ENCODE peak calls at places on chromosomes 3 and 15, in ten cellular contexts. One of them, this sample, is unnamed.

GRCh38 chr15:63946524-63947065 is 99.7 kb downstream of the DAPK2 start:
- DNase-seq in epithelial cell of esophagus: peak
- DNase-seq in NCI-H774: no peak
- DNase-seq in activated T-cell treated with anti-CD3 and anti-CD28 coated beads, Interleukin-2, amount 50 U/mL, for 48 hours: no peak
- DNase-seq in COLO829: no peak
- DNase-seq in transverse colon: no peak
- DNase-seq in stimulated activated CD8-positive, alpha-beta memory T cell treated with anti-CD3 and anti-CD28 coated beads, Interleukin-7, amount 100 ng/mL, for 24 hours: no peak
- DNase-seq in heart right ventricle: no peak
- DNase-seq in aorta: peak
- DNase-seq in MCF 10A: no peak
- DNase-seq in this sample: no peak

GRCh38 chr3:105613120-105613519 is 246.4 kb downstream of the ALCAM start:
- DNase-seq in MCF 10A: no peak
- DNase-seq in aorta: no peak
- DNase-seq in NCI-H774: no peak
- DNase-seq in activated T-cell treated with anti-CD3 and anti-CD28 coated beads, Interleukin-2, amount 50 U/mL, for 48 hours: no peak
- DNase-seq in heart right ventricle: no peak
- DNase-seq in COLO829: no peak
- DNase-seq in epithelial cell of esophagus: no peak
- DNase-seq in transverse colon: no peak
- DNase-seq in stimulated activated CD8-positive, alpha-beta memory T cell treated with anti-CD3 and anti-CD28 coated beads, Interleukin-7, amount 100 ng/mL, for 24 hours: no peak
- DNase-seq in this sample: no peak

GRCh38 chr3:144921710-144922109 is 950.1 kb downstream of the DIPK2A start:
- DNase-seq in epithelial cell of esophagus: no peak
- DNase-seq in transverse colon: no peak
- DNase-seq in aorta: no peak
- DNase-seq in heart right ventricle: no peak
- DNase-seq in activated T-cell treated with anti-CD3 and anti-CD28 coated beads, Interleukin-2, amount 50 U/mL, for 48 hours: no peak
- DNase-seq in MCF 10A: no peak
- DNase-seq in NCI-H774: no peak
- DNase-seq in stimulated activated CD8-positive, alpha-beta memory T cell treated with anti-CD3 and anti-CD28 coated beads, Interleukin-7, amount 100 ng/mL, for 24 hours: no peak
- DNase-seq in COLO829: no peak
- DNase-seq in this sample: no peak

GRCh38 chr3:197926418-197926817 is 23.6 kb upstream of the RPL35A start:
- DNase-seq in MCF 10A: no peak
- DNase-seq in aorta: no peak
- DNase-seq in COLO829: no peak
- DNase-seq in epithelial cell of esophagus: no peak
- DNase-seq in transverse colon: no peak
- DNase-seq in NCI-H774: no peak
- DNase-seq in heart right ventricle: no peak
- DNase-seq in stimulated activated CD8-positive, alpha-beta memory T cell treated with anti-CD3 and anti-CD28 coated beads, Interleukin-7, amount 100 ng/mL, for 24 hours: no peak
- DNase-seq in activated T-cell treated with anti-CD3 and anti-CD28 coated beads, Interleukin-2, amount 50 U/mL, for 48 hours: peak
- DNase-seq in this sample: no peak

GRCh38 chr15:81023483-81024264 is 23.0 kb downstream of the TLNRD1 start:
- DNase-seq in epithelial cell of esophagus: peak
- DNase-seq in COLO829: no peak
- DNase-seq in transverse colon: peak
- DNase-seq in heart right ventricle: peak
- DNase-seq in MCF 10A: no peak
- DNase-seq in activated T-cell treated with anti-CD3 and anti-CD28 coated beads, Interleukin-2, amount 50 U/mL, for 48 hours: peak
- DNase-seq in aorta: peak
- DNase-seq in stimulated activated CD8-positive, alpha-beta memory T cell treated with anti-CD3 and anti-CD28 coated beads, Interleukin-7, amount 100 ng/mL, for 24 hours: no peak
- DNase-seq in NCI-H774: no peak
- DNase-seq in this sample: no peak

GRCh38 chr3:55203006-55203405 is 275.1 kb upstream of the LRTM1 start:
- DNase-seq in epithelial cell of esophagus: no peak
- DNase-seq in COLO829: peak
- DNase-seq in activated T-cell treated with anti-CD3 and anti-CD28 coated beads, Interleukin-2, amount 50 U/mL, for 48 hours: no peak
- DNase-seq in stimulated activated CD8-positive, alpha-beta memory T cell treated with anti-CD3 and anti-CD28 coated beads, Interleukin-7, amount 100 ng/mL, for 24 hours: no peak
- DNase-seq in transverse colon: no peak
- DNase-seq in aorta: no peak
- DNase-seq in heart right ventricle: no peak
- DNase-seq in MCF 10A: peak
- DNase-seq in NCI-H774: no peak
- DNase-seq in this sample: no peak

GRCh38 chr3:50494136-50494535 is 9.3 kb downstream of the CACNA2D2 start:
- DNase-seq in heart right ventricle: no peak
- DNase-seq in transverse colon: no peak
- DNase-seq in aorta: no peak
- DNase-seq in activated T-cell treated with anti-CD3 and anti-CD28 coated beads, Interleukin-2, amount 50 U/mL, for 48 hours: no peak
- DNase-seq in stimulated activated CD8-positive, alpha-beta memory T cell treated with anti-CD3 and anti-CD28 coated beads, Interleukin-7, amount 100 ng/mL, for 24 hours: no peak
- DNase-seq in MCF 10A: no peak
- DNase-seq in NCI-H774: no peak
- DNase-seq in epithelial cell of esophagus: no peak
- DNase-seq in COLO829: no peak
- DNase-seq in this sample: no peak

GRCh38 chr15:38207591-38207990 is 45.0 kb upstream of the SPRED1 start:
- DNase-seq in MCF 10A: peak
- DNase-seq in activated T-cell treated with anti-CD3 and anti-CD28 coated beads, Interleukin-2, amount 50 U/mL, for 48 hours: no peak
- DNase-seq in stimulated activated CD8-positive, alpha-beta memory T cell treated with anti-CD3 and anti-CD28 coated beads, Interleukin-7, amount 100 ng/mL, for 24 hours: no peak
- DNase-seq in heart right ventricle: no peak
- DNase-seq in NCI-H774: no peak
- DNase-seq in aorta: no peak
- DNase-seq in transverse colon: no peak
- DNase-seq in epithelial cell of esophagus: peak
- DNase-seq in COLO829: no peak
- DNase-seq in this sample: no peak

GRCh38 chr3:133592843-133593242 is 19.4 kb downstream of the CDV3 start:
- DNase-seq in epithelial cell of esophagus: no peak
- DNase-seq in MCF 10A: no peak
- DNase-seq in heart right ventricle: no peak
- DNase-seq in activated T-cell treated with anti-CD3 and anti-CD28 coated beads, Interleukin-2, amount 50 U/mL, for 48 hours: no peak
- DNase-seq in stimulated activated CD8-positive, alpha-beta memory T cell treated with anti-CD3 and anti-CD28 coated beads, Interleukin-7, amount 100 ng/mL, for 24 hours: no peak
- DNase-seq in COLO829: no peak
- DNase-seq in aorta: no peak
- DNase-seq in transverse colon: peak
- DNase-seq in NCI-H774: no peak
- DNase-seq in this sample: no peak

GRCh38 chr3:172065534-172065933 is 26.2 kb downstream of the FNDC3B start:
- DNase-seq in transverse colon: peak
- DNase-seq in epithelial cell of esophagus: no peak
- DNase-seq in COLO829: no peak
- DNase-seq in NCI-H774: no peak
- DNase-seq in heart right ventricle: no peak
- DNase-seq in stimulated activated CD8-positive, alpha-beta memory T cell treated with anti-CD3 and anti-CD28 coated beads, Interleukin-7, amount 100 ng/mL, for 24 hours: no peak
- DNase-seq in MCF 10A: no peak
- DNase-seq in aorta: no peak
- DNase-seq in activated T-cell treated with anti-CD3 and anti-CD28 coated beads, Interleukin-2, amount 50 U/mL, for 48 hours: no peak
- DNase-seq in this sample: no peak

GRCh38 chr3:70829101-70829500 is 516.7 kb upstream of the MDFIC2 start:
- DNase-seq in transverse colon: no peak
- DNase-seq in activated T-cell treated with anti-CD3 and anti-CD28 coated beads, Interleukin-2, amount 50 U/mL, for 48 hours: no peak
- DNase-seq in MCF 10A: peak
- DNase-seq in NCI-H774: no peak
- DNase-seq in epithelial cell of esophagus: no peak
- DNase-seq in heart right ventricle: no peak
- DNase-seq in aorta: peak
- DNase-seq in stimulated activated CD8-positive, alpha-beta memory T cell treated with anti-CD3 and anti-CD28 coated beads, Interleukin-7, amount 100 ng/mL, for 24 hours: no peak
- DNase-seq in COLO829: peak
- DNase-seq in this sample: no peak

GRCh38 chr3:36923523-36923943 is 21.3 kb downstream of the TRANK1 start:
- DNase-seq in MCF 10A: no peak
- DNase-seq in transverse colon: no peak
- DNase-seq in heart right ventricle: no peak
- DNase-seq in NCI-H774: no peak
- DNase-seq in activated T-cell treated with anti-CD3 and anti-CD28 coated beads, Interleukin-2, amount 50 U/mL, for 48 hours: no peak
- DNase-seq in COLO829: no peak
- DNase-seq in epithelial cell of esophagus: no peak
- DNase-seq in stimulated activated CD8-positive, alpha-beta memory T cell treated with anti-CD3 and anti-CD28 coated beads, Interleukin-7, amount 100 ng/mL, for 24 hours: no peak
- DNase-seq in aorta: no peak
- DNase-seq in this sample: no peak

GRCh38 chr3:40550168-40550567 is 25.4 kb downstream of the ZNF621 start:
- DNase-seq in activated T-cell treated with anti-CD3 and anti-CD28 coated beads, Interleukin-2, amount 50 U/mL, for 48 hours: no peak
- DNase-seq in transverse colon: no peak
- DNase-seq in aorta: no peak
- DNase-seq in NCI-H774: no peak
- DNase-seq in epithelial cell of esophagus: no peak
- DNase-seq in MCF 10A: peak
- DNase-seq in heart right ventricle: no peak
- DNase-seq in COLO829: no peak
- DNase-seq in stimulated activated CD8-positive, alpha-beta memory T cell treated with anti-CD3 and anti-CD28 coated beads, Interleukin-7, amount 100 ng/mL, for 24 hours: no peak
- DNase-seq in this sample: no peak

GRCh38 chr3:171943262-171944108 is 95.9 kb upstream of the FNDC3B start:
- DNase-seq in stimulated activated CD8-positive, alpha-beta memory T cell treated with anti-CD3 and anti-CD28 coated beads, Interleukin-7, amount 100 ng/mL, for 24 hours: no peak
- DNase-seq in MCF 10A: no peak
- DNase-seq in epithelial cell of esophagus: no peak
- DNase-seq in NCI-H774: no peak
- DNase-seq in activated T-cell treated with anti-CD3 and anti-CD28 coated beads, Interleukin-2, amount 50 U/mL, for 48 hours: no peak
- DNase-seq in heart right ventricle: no peak
- DNase-seq in aorta: no peak
- DNase-seq in transverse colon: no peak
- DNase-seq in COLO829: no peak
- DNase-seq in this sample: no peak

GRCh38 chr15:73323374-73323955 is 45.3 kb downstream of the HCN4 start:
- DNase-seq in MCF 10A: no peak
- DNase-seq in aorta: peak
- DNase-seq in NCI-H774: no peak
- DNase-seq in epithelial cell of esophagus: no peak
- DNase-seq in heart right ventricle: no peak
- DNase-seq in transverse colon: no peak
- DNase-seq in activated T-cell treated with anti-CD3 and anti-CD28 coated beads, Interleukin-2, amount 50 U/mL, for 48 hours: no peak
- DNase-seq in COLO829: no peak
- DNase-seq in stimulated activated CD8-positive, alpha-beta memory T cell treated with anti-CD3 and anti-CD28 coated beads, Interleukin-7, amount 100 ng/mL, for 24 hours: no peak
- DNase-seq in this sample: no peak

GRCh38 chr3:125357032-125357658 is 18.0 kb downstream of the ZNF148 start:
- DNase-seq in transverse colon: peak
- DNase-seq in aorta: peak
- DNase-seq in COLO829: peak
- DNase-seq in stimulated activated CD8-positive, alpha-beta memory T cell treated with anti-CD3 and anti-CD28 coated beads, Interleukin-7, amount 100 ng/mL, for 24 hours: peak
- DNase-seq in heart right ventricle: peak
- DNase-seq in NCI-H774: no peak
- DNase-seq in MCF 10A: no peak
- DNase-seq in epithelial cell of esophagus: peak
- DNase-seq in activated T-cell treated with anti-CD3 and anti-CD28 coated beads, Interleukin-2, amount 50 U/mL, for 48 hours: peak
- DNase-seq in this sample: no peak

GRCh38 chr3:50521572-50521971 is 18.1 kb upstream of the CACNA2D2 start:
- DNase-seq in MCF 10A: no peak
- DNase-seq in activated T-cell treated with anti-CD3 and anti-CD28 coated beads, Interleukin-2, amount 50 U/mL, for 48 hours: no peak
- DNase-seq in epithelial cell of esophagus: no peak
- DNase-seq in COLO829: no peak
- DNase-seq in heart right ventricle: no peak
- DNase-seq in transverse colon: no peak
- DNase-seq in NCI-H774: no peak
- DNase-seq in aorta: no peak
- DNase-seq in stimulated activated CD8-positive, alpha-beta memory T cell treated with anti-CD3 and anti-CD28 coated beads, Interleukin-7, amount 100 ng/mL, for 24 hours: no peak
- DNase-seq in this sample: no peak

GRCh38 chr3:76024640-76025039 is 239.3 kb upstream of the ZNF717 start:
- DNase-seq in heart right ventricle: no peak
- DNase-seq in MCF 10A: no peak
- DNase-seq in activated T-cell treated with anti-CD3 and anti-CD28 coated beads, Interleukin-2, amount 50 U/mL, for 48 hours: no peak
- DNase-seq in transverse colon: no peak
- DNase-seq in aorta: no peak
- DNase-seq in epithelial cell of esophagus: peak
- DNase-seq in stimulated activated CD8-positive, alpha-beta memory T cell treated with anti-CD3 and anti-CD28 coated beads, Interleukin-7, amount 100 ng/mL, for 24 hours: no peak
- DNase-seq in COLO829: peak
- DNase-seq in NCI-H774: no peak
- DNase-seq in this sample: no peak

GRCh38 chr15:35206060-35206675 is 121.1 kb upstream of the NANOGP8 start:
- DNase-seq in COLO829: no peak
- DNase-seq in NCI-H774: no peak
- DNase-seq in MCF 10A: peak
- DNase-seq in transverse colon: no peak
- DNase-seq in heart right ventricle: no peak
- DNase-seq in activated T-cell treated with anti-CD3 and anti-CD28 coated beads, Interleukin-2, amount 50 U/mL, for 48 hours: no peak
- DNase-seq in stimulated activated CD8-positive, alpha-beta memory T cell treated with anti-CD3 and anti-CD28 coated beads, Interleukin-7, amount 100 ng/mL, for 24 hours: no peak
- DNase-seq in epithelial cell of esophagus: peak
- DNase-seq in aorta: no peak
- DNase-seq in this sample: no peak

GRCh38 chr3:133487920-133488540 is 85.5 kb upstream of the CDV3 start:
- DNase-seq in NCI-H774: no peak
- DNase-seq in transverse colon: no peak
- DNase-seq in aorta: no peak
- DNase-seq in heart right ventricle: no peak
- DNase-seq in epithelial cell of esophagus: peak
- DNase-seq in COLO829: no peak
- DNase-seq in stimulated activated CD8-positive, alpha-beta memory T cell treated with anti-CD3 and anti-CD28 coated beads, Interleukin-7, amount 100 ng/mL, for 24 hours: peak
- DNase-seq in activated T-cell treated with anti-CD3 and anti-CD28 coated beads, Interleukin-2, amount 50 U/mL, for 48 hours: peak
- DNase-seq in MCF 10A: peak
- DNase-seq in this sample: no peak

GRCh38 chr3:12040902-12041301 is 36.7 kb downstream of the SYN2 start:
- DNase-seq in epithelial cell of esophagus: no peak
- DNase-seq in stimulated activated CD8-positive, alpha-beta memory T cell treated with anti-CD3 and anti-CD28 coated beads, Interleukin-7, amount 100 ng/mL, for 24 hours: no peak
- DNase-seq in activated T-cell treated with anti-CD3 and anti-CD28 coated beads, Interleukin-2, amount 50 U/mL, for 48 hours: no peak
- DNase-seq in transverse colon: no peak
- DNase-seq in NCI-H774: no peak
- DNase-seq in aorta: no peak
- DNase-seq in MCF 10A: no peak
- DNase-seq in heart right ventricle: no peak
- DNase-seq in COLO829: no peak
- DNase-seq in this sample: no peak

GRCh38 chr3:108757404-108757982 is at the start of gene RETNLB:
- DNase-seq in epithelial cell of esophagus: no peak
- DNase-seq in MCF 10A: no peak
- DNase-seq in transverse colon: peak
- DNase-seq in NCI-H774: peak
- DNase-seq in heart right ventricle: no peak
- DNase-seq in activated T-cell treated with anti-CD3 and anti-CD28 coated beads, Interleukin-2, amount 50 U/mL, for 48 hours: no peak
- DNase-seq in aorta: no peak
- DNase-seq in stimulated activated CD8-positive, alpha-beta memory T cell treated with anti-CD3 and anti-CD28 coated beads, Interleukin-7, amount 100 ng/mL, for 24 hours: no peak
- DNase-seq in COLO829: no peak
- DNase-seq in this sample: no peak

GRCh38 chr15:90231028-90232017 is 2.4 kb downstream of the CIB1 start:
- DNase-seq in stimulated activated CD8-positive, alpha-beta memory T cell treated with anti-CD3 and anti-CD28 coated beads, Interleukin-7, amount 100 ng/mL, for 24 hours: peak
- DNase-seq in COLO829: no peak
- DNase-seq in epithelial cell of esophagus: peak
- DNase-seq in NCI-H774: no peak
- DNase-seq in heart right ventricle: no peak
- DNase-seq in transverse colon: peak
- DNase-seq in MCF 10A: no peak
- DNase-seq in aorta: no peak
- DNase-seq in activated T-cell treated with anti-CD3 and anti-CD28 coated beads, Interleukin-2, amount 50 U/mL, for 48 hours: peak
- DNase-seq in this sample: no peak

This sample was measured in chondrocyte.